ENCODE peak calls at places on chromosome 17, in seven cellular contexts. N, X, E, B, D, I and K are unnamed samples. For H3K4me1 and H3K9me3, the result is how much of the 10 kb centered on the place peaks cover.

GRCh38 chr17:45923511-45924268 is 29.3 kb downstream of the MAPT start:
- DNase-seq in B (peak), I (no peak), X (no peak), N (no peak), D (no peak), E (no peak), K (no peak)

GRCh38 chr17:65093930-65094329 is 37.4 kb upstream of the GNA13 start:
- DNase-seq in B (no peak), D (no peak), I (no peak), N (no peak), E (no peak), X (no peak), K (no peak)

GRCh38 chr17:2337811-2338657 is 733 bp downstream of the SGSM2 start:
- DNase-seq in D (peak), N (peak), E (peak), B (peak), I (peak), X (peak), K (peak)

GRCh38 chr17:152860-153420 is 15.6 kb downstream of the SCGB1C2 start:
- DNase-seq in E (no peak), B (no peak), I (peak), X (no peak), N (no peak), D (no peak), K (peak)

GRCh38 chr17:27256225-27257030 is 37.5 kb upstream of the WSB1 start:
- DNase-seq in X (no peak), E (peak), N (no peak), I (no peak), B (peak), D (no peak), K (no peak)

GRCh38 chr17:76747716-76748360 is 9.9 kb downstream of the MFSD11 start:
- DNase-seq in D (peak), N (no peak), X (no peak), I (no peak), E (no peak), B (no peak), K (no peak)

GRCh38 chr17:81245665-81246342 is 6.7 kb downstream of the NDUFAF8 start:
- DNase-seq in I (peak), E (no peak), N (no peak), B (no peak), X (no peak), D (no peak), K (no peak)

GRCh38 chr17:79619636-79620206 is 8.9 kb upstream of the RBFOX3 start:
- DNase-seq in N (no peak), I (peak), D (no peak), E (no peak), X (no peak), B (no peak), K (peak)

GRCh38 chr17:68378202-68379149 is 78.8 kb downstream of the WIPI1 start:
- DNase-seq in E (peak), N (no peak), B (peak), X (peak), D (no peak), I (peak), K (peak)

GRCh38 chr17:15470536-15470935 is 3.1 kb upstream of the CDRT4 start:
- DNase-seq in E (no peak), I (no peak), X (no peak), D (no peak), N (no peak), B (no peak), K (no peak)

GRCh38 chr17:39845052-39845976 is 18.8 kb downstream of the IKZF3 start:
- DNase-seq in D (no peak), E (no peak), I (no peak), X (no peak), B (no peak), N (no peak), K (no peak)

GRCh38 chr17:29592850-29593545 is at the start of gene ANKRD13B:
- DNase-seq in B (peak), N (peak), D (peak), E (peak), X (peak), I (peak), K (peak)

GRCh38 chr17:68399638-68400403 is 57.5 kb downstream of the WIPI1 start:
- DNase-seq in E (no peak), I (no peak), N (no peak), X (no peak), B (peak), D (no peak), K (no peak)

GRCh38 chr17:27339836-27340550 is 46.1 kb downstream of the WSB1 start:
- DNase-seq in N (no peak), E (peak), I (no peak), D (no peak), X (no peak), B (no peak), K (no peak)

GRCh38 chr17:81391964-81392908 is 3.0 kb upstream of the BAHCC1 start:
- DNase-seq in X (no peak), B (peak), E (no peak), D (peak), I (no peak), N (no peak), K (peak)

GRCh38 chr17:37747222-37747621 is 2.4 kb upstream of the HNF1B start:
- DNase-seq in N (no peak), I (no peak), D (no peak), X (no peak), B (no peak), E (no peak), K (no peak)

GRCh38 chr17:37744633-37744927 is 279 bp downstream of the HNF1B start:
- DNase-seq in N (no peak), D (no peak), B (no peak), I (no peak), E (no peak), X (no peak), K (no peak)

GRCh38 chr17:37744961-37745800 is at the start of gene HNF1B:
- DNase-seq in X (peak), B (no peak), I (peak), D (no peak), N (no peak), E (no peak), K (peak)

GRCh38 chr17:37746617-37747016 is 1.8 kb upstream of the HNF1B start:
- DNase-seq in E (no peak), I (no peak), D (no peak), X (no peak), B (no peak), N (no peak), K (no peak)

DNA sequence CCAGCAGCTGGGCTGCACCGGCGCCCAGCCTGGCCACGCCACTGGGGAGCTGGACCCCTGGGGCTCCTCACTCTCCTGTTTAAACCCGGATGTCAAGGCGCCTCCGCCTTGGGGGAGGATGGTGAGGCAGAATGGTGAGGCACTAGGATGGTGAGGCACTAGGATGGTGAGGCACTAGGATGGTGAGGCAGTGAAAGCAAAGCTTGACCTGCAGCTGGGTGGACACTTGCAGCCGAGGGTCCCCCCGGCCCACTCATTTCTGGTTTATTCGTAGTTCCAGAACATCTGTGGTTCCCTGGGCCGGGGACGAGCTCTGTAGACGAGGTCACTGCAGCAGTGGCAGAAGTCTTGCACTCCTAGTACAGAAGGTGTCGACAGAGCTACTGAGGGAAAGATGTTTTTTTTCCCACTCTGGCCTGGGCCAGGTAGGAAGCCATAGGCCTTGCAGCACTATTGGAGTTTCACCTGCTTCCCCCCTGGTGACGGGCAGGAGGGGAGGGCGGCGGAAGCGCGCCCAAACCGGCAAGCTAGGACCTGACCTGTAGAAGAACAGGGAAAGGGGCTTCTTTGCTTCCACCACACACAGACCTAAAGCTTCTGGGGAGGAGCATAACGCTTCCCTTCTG is 1.1 kb upstream of the HNF1B start:
- DNase-seq in N (no peak), E (no peak), I (no peak), X (peak), D (no peak), B (no peak), K (no peak)
- H3K4me1 ChIP-seq in N (under half), E (under half), I (under half), X (under half), D (under half), B (under half), K (under half)

GRCh38 chr17:13665872-13666635 is 64.3 kb upstream of the HS3ST3A1 start:
- DNase-seq in I (no peak), N (no peak), X (no peak), E (no peak), B (no peak), D (no peak), K (no peak)

GRCh38 chr17:13671341-13671740 is 69.6 kb upstream of the HS3ST3A1 start:
- DNase-seq in I (no peak), N (no peak), X (no peak), B (no peak), E (no peak), D (no peak), K (no peak)

GRCh38 chr17:13671771-13672170 is 70.0 kb upstream of the HS3ST3A1 start:
- DNase-seq in N (no peak), E (no peak), B (no peak), I (no peak), X (no peak), D (no peak), K (no peak)
- H3K9me3 ChIP-seq in N (under half), E (under half), B (under half), I (under half), X (under half), D (under half), K (under half)

DNA sequence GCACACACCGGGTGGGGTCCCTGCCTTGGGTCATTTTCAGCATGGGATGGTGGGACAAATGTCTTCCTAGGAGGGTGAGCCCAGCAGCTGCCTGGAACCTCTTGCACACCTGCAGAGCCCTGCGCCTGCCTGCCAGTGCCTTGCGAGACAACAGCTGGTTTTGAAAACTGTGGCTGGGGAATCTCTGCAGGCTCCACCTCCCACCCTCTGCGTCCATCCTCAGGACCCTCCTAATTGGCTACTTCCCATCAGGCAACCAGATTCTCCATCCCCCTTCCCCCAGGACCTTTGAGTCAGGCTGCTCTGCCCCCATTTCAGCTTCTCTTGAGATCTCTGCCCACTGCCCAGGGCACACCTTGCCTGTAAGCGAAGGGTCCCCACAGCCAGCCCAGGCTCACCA is 26.6 kb downstream of the PEMT start:
- DNase-seq in B (no peak), D (no peak), I (no peak), X (no peak), N (no peak), E (no peak), K (no peak)
- H3K4me1 ChIP-seq in B (half or more), D (under half), I (under half), X (under half), N (under half), E (under half), K (under half)

DNA sequence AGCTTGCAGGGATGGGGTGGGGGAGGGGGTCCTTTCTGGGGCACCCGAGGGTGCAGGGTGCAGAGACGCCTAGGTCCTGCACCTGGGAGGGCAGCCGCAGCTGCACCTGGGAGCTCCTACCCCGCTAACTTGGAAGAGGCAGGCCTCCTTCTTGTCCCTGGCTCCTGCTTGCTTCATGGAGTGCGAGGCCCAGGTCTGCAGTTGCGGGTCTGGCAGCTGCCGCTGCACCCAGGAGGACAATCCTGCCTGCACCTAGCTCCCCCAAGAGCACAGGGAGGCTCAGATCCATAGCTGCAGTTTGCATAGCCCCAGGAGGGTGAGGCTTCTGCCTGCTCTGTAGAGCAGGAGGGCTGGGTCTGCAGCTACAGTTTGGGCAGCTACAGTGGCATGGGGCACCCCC is 26.6 kb downstream of the GNGT2 start:
- DNase-seq in X (no peak), E (no peak), N (no peak), I (no peak), B (no peak), D (no peak), K (no peak)
- H3K9me3 ChIP-seq in X (under half), E (under half), N (under half), I (under half), B (under half), D (under half), K (under half)

DNA sequence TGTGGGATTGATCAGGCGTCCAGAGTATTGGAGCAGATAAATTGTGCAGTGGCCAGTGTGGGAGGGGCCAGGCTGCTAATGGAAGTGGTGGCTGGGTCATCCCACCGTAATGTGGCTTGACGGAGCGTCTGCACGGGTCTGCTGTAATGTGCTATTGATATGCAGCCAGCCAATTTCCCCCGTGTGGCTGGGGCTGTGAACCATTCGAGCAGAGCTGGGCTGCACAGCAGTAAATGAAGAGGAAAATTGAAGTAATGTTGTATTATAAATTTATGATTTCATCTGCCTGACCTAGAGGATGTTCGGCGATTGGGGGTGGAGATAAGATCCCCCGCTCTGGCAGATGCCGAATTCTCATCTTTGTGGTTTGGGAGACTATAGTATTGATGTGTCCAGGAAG is 121.5 kb downstream of the CCDC182 start:
- DNase-seq in I (peak), X (no peak), N (no peak), E (no peak), D (no peak), B (no peak), K (peak)
- H3K4me1 ChIP-seq in I (under half), X (under half), N (under half), E (under half), D (under half), B (under half), K (under half)

DNA sequence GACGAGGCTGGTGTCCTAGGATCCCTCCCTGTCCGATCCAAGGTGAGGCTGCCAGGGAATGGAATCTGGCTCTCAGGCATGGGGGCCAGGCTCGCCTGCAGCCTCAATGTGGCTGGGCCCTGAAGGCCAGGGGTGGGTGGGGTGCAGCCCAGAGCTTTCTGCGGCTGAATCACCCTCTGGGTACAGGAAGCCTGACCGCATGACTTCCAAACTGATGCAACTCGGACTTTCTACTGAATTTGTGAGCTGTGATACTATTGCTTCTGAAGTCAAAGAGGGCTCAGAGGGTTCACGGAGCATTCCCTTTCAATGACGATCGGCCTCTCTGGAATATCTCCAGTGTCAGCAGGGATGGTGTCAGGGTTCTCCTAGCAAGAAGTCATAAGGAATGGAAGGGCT is 123.7 kb downstream of the METRNL start:
- DNase-seq in D (no peak), X (peak), E (no peak), N (no peak), I (peak), B (peak), K (peak)
- H3K9me3 ChIP-seq in D (under half), X (under half), E (under half), N (under half), I (under half), B (under half), K (under half)

GRCh38 chr17:82870541-82870940 is 30.7 kb upstream of the ZNF750 start:
- DNase-seq in B (no peak), X (no peak), I (peak), N (no peak), E (no peak), D (no peak), K (no peak)
- H3K4me1 ChIP-seq in B (under half), X (under half), I (half or more), N (under half), E (under half), D (under half), K (under half)

GRCh38 chr17:19440421-19440820 is 29.4 kb downstream of the RNF112 start:
- DNase-seq in N (no peak), B (no peak), E (no peak), X (no peak), D (no peak), I (no peak), K (no peak)
- H3K9me3 ChIP-seq in N (under half), B (under half), E (under half), X (under half), D (under half), I (under half), K (under half)

GRCh38 chr17:41917192-41917591 is 1.6 kb downstream of the ACLY start:
- DNase-seq in N (no peak), B (peak), D (no peak), X (no peak), I (no peak), E (no peak), K (no peak)
- H3K4me1 ChIP-seq in N (under half), B (half or more), D (under half), X (under half), I (half or more), E (under half), K (under half)